ENCODE peak calls at places on chromosome 11, in six cellular contexts. One of them, this sample, is unnamed.

GRCh38 chr11:8229299-8230177 is 34.1 kb downstream of the LMO1 start:
- ATAC-seq in body of pancreas: peak
- ATAC-seq in lower lobe of right lung: no peak
- ATAC-seq in right cardiac atrium: no peak
- ATAC-seq in pancreas: peak
- ATAC-seq in heart left ventricle: no peak
- ATAC-seq in this sample: no peak

GRCh38 chr11:94473177-94473799 is 20.4 kb downstream of the MRE11 start:
- ATAC-seq in body of pancreas: no peak
- ATAC-seq in lower lobe of right lung: no peak
- ATAC-seq in right cardiac atrium: no peak
- ATAC-seq in pancreas: no peak
- ATAC-seq in heart left ventricle: no peak
- ATAC-seq in this sample: no peak

GRCh38 chr11:12602421-12602820 is 71.8 kb upstream of the TEAD1 start:
- ATAC-seq in body of pancreas: no peak
- ATAC-seq in lower lobe of right lung: no peak
- ATAC-seq in right cardiac atrium: no peak
- ATAC-seq in pancreas: no peak
- ATAC-seq in heart left ventricle: no peak
- ATAC-seq in this sample: no peak

GRCh38 chr11:107387666-107388065 is 70.0 kb downstream of the CWF19L2 start:
- ATAC-seq in body of pancreas: no peak
- ATAC-seq in lower lobe of right lung: no peak
- ATAC-seq in right cardiac atrium: no peak
- ATAC-seq in pancreas: no peak
- ATAC-seq in heart left ventricle: no peak
- ATAC-seq in this sample: no peak

GRCh38 chr11:116613201-116613910 is 159.4 kb downstream of the BUD13 start:
- ATAC-seq in body of pancreas: no peak
- ATAC-seq in lower lobe of right lung: no peak
- ATAC-seq in right cardiac atrium: no peak
- ATAC-seq in pancreas: no peak
- ATAC-seq in heart left ventricle: no peak
- ATAC-seq in this sample: no peak

GRCh38 chr11:95413761-95414160 is 182.8 kb upstream of the SESN3 start:
- ATAC-seq in body of pancreas: no peak
- ATAC-seq in lower lobe of right lung: no peak
- ATAC-seq in right cardiac atrium: peak
- ATAC-seq in pancreas: no peak
- ATAC-seq in heart left ventricle: no peak
- ATAC-seq in this sample: no peak

GRCh38 chr11:37468344-37468743 is 870.3 kb upstream of the RAG2 start:
- ATAC-seq in body of pancreas: no peak
- ATAC-seq in lower lobe of right lung: no peak
- ATAC-seq in right cardiac atrium: no peak
- ATAC-seq in pancreas: no peak
- ATAC-seq in heart left ventricle: no peak
- ATAC-seq in this sample: no peak

GRCh38 chr11:9626778-9627394 is 37.0 kb upstream of the SWAP70 start:
- ATAC-seq in body of pancreas: no peak
- ATAC-seq in lower lobe of right lung: no peak
- ATAC-seq in right cardiac atrium: peak
- ATAC-seq in pancreas: no peak
- ATAC-seq in heart left ventricle: peak
- ATAC-seq in this sample: no peak

GRCh38 chr11:79184285-79184684 is 256.5 kb downstream of the TENM4 start:
- ATAC-seq in body of pancreas: no peak
- ATAC-seq in lower lobe of right lung: no peak
- ATAC-seq in right cardiac atrium: no peak
- ATAC-seq in pancreas: no peak
- ATAC-seq in heart left ventricle: no peak
- ATAC-seq in this sample: no peak

GRCh38 chr11:83922318-83922717 is 636.2 kb upstream of the CCDC90B start:
- ATAC-seq in body of pancreas: no peak
- ATAC-seq in lower lobe of right lung: no peak
- ATAC-seq in right cardiac atrium: no peak
- ATAC-seq in pancreas: no peak
- ATAC-seq in heart left ventricle: no peak
- ATAC-seq in this sample: no peak

GRCh38 chr11:57566035-57566504 is 1.4 kb downstream of the UBE2L6 start:
- ATAC-seq in body of pancreas: peak
- ATAC-seq in lower lobe of right lung: peak
- ATAC-seq in right cardiac atrium: peak
- ATAC-seq in pancreas: peak
- ATAC-seq in heart left ventricle: peak
- ATAC-seq in this sample: peak

GRCh38 chr11:95926714-95927113 is 2.8 kb upstream of the MTMR2 start:
- ATAC-seq in body of pancreas: no peak
- ATAC-seq in lower lobe of right lung: no peak
- ATAC-seq in right cardiac atrium: no peak
- ATAC-seq in pancreas: no peak
- ATAC-seq in heart left ventricle: no peak
- ATAC-seq in this sample: no peak

GRCh38 chr11:7592706-7593105 is 78.9 kb downstream of the PPFIBP2 start:
- ATAC-seq in body of pancreas: peak
- ATAC-seq in lower lobe of right lung: peak
- ATAC-seq in right cardiac atrium: peak
- ATAC-seq in pancreas: peak
- ATAC-seq in heart left ventricle: peak
- ATAC-seq in this sample: no peak

GRCh38 chr11:122668562-122669090 is 13.1 kb downstream of the UBASH3B start:
- ATAC-seq in body of pancreas: no peak
- ATAC-seq in lower lobe of right lung: no peak
- ATAC-seq in right cardiac atrium: no peak
- ATAC-seq in pancreas: no peak
- ATAC-seq in heart left ventricle: no peak
- ATAC-seq in this sample: no peak

GRCh38 chr11:123421589-123421988 is 8.5 kb upstream of the GRAMD1B start:
- ATAC-seq in body of pancreas: no peak
- ATAC-seq in lower lobe of right lung: no peak
- ATAC-seq in right cardiac atrium: no peak
- ATAC-seq in pancreas: no peak
- ATAC-seq in heart left ventricle: no peak
- ATAC-seq in this sample: no peak

GRCh38 chr11:67615455-67616430 is 9.0 kb downstream of the NDUFV1 start:
- ATAC-seq in body of pancreas: peak
- ATAC-seq in lower lobe of right lung: peak
- ATAC-seq in right cardiac atrium: peak
- ATAC-seq in pancreas: peak
- ATAC-seq in heart left ventricle: peak
- ATAC-seq in this sample: no peak

GRCh38 chr11:67613313-67613959 is 6.7 kb downstream of the NDUFV1 start:
- ATAC-seq in body of pancreas: peak
- ATAC-seq in lower lobe of right lung: peak
- ATAC-seq in right cardiac atrium: peak
- ATAC-seq in pancreas: peak
- ATAC-seq in heart left ventricle: no peak
- ATAC-seq in this sample: no peak

GRCh38 chr11:67614730-67615454 is 8.2 kb downstream of the NDUFV1 start:
- ATAC-seq in body of pancreas: no peak
- ATAC-seq in lower lobe of right lung: no peak
- ATAC-seq in right cardiac atrium: peak
- ATAC-seq in pancreas: no peak
- ATAC-seq in heart left ventricle: no peak
- ATAC-seq in this sample: no peak

GRCh38 chr11:67612751-67613150 is 6.0 kb downstream of the NDUFV1 start:
- ATAC-seq in body of pancreas: no peak
- ATAC-seq in lower lobe of right lung: no peak
- ATAC-seq in right cardiac atrium: no peak
- ATAC-seq in pancreas: no peak
- ATAC-seq in heart left ventricle: no peak
- ATAC-seq in this sample: no peak

DNA sequence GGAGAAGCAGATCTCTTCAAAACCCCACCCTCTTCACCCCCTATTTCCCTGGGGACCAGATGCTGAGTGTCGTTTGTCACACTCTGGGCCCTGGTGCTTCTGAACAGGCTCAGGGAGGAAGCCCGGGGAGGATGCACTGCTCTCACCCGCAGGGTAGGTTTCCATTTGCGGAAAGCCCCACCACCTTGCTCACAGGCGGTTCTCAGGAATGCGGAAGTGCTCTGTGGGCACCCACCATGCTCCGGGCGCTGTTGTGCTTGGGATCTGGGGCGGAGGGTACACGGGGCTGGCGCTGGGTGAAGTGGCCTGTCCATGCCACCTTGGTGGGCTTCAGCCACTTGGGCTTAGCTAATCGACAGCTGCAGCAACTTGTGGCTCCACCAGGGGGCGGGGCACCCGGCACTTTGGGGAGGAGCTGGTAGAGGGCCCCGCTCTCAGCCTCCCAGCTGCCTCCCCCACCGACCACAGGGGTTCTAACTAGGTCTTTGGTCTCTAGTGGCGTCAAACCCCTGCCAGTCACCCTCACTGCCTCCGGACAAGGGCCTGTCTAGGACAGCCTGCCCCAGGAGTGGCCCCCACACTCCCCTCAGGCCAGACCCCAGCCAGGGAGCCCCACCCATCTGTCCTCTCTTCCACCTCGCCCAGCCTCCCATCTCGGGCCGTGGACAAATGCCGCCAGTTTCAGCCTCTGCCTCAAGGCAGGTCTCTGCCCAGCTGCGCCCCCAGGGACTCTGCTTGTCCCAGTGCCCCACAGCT is 7.4 kb downstream of the NDUFV1 start:
- ATAC-seq in body of pancreas: peak
- ATAC-seq in lower lobe of right lung: peak
- ATAC-seq in right cardiac atrium: peak
- ATAC-seq in pancreas: peak
- ATAC-seq in heart left ventricle: peak
- ATAC-seq in this sample: peak
- H3K27ac ChIP-seq in body of pancreas: peak
- H3K27ac ChIP-seq in lower lobe of right lung: peak
- H3K27ac ChIP-seq in right cardiac atrium: peak
- H3K27ac ChIP-seq in pancreas: peak
- H3K27ac ChIP-seq in heart left ventricle: peak
- H3K27ac ChIP-seq in this sample: no peak

DNA sequence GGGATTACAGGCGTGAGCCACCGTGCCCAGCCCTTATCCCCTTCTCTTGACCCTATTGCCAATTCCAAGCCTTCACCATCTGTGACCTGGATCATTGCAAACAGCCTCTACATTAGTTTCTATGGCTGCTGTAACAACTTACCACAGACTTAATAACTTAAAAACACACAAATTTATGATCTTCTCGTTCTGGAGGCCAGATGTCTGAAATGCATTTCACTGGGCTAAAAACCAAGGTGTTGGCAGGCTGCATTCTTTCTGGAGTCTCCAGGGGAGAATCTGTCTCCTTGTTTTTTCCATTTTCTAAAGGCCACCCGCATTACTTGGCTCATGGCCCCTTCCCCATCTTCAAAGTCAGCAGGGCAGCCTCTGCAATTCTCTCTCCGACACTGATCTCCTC is 11.5 kb downstream of the SCGB1A1 start:
- ATAC-seq in body of pancreas: no peak
- ATAC-seq in lower lobe of right lung: no peak
- ATAC-seq in right cardiac atrium: no peak
- ATAC-seq in pancreas: no peak
- ATAC-seq in heart left ventricle: no peak
- ATAC-seq in this sample: no peak
- H3K4me3 ChIP-seq in body of pancreas: no peak
- H3K4me3 ChIP-seq in lower lobe of right lung: no peak
- H3K4me3 ChIP-seq in right cardiac atrium: no peak
- H3K4me3 ChIP-seq in pancreas: no peak
- H3K4me3 ChIP-seq in heart left ventricle: no peak
- H3K4me3 ChIP-seq in this sample: no peak

DNA sequence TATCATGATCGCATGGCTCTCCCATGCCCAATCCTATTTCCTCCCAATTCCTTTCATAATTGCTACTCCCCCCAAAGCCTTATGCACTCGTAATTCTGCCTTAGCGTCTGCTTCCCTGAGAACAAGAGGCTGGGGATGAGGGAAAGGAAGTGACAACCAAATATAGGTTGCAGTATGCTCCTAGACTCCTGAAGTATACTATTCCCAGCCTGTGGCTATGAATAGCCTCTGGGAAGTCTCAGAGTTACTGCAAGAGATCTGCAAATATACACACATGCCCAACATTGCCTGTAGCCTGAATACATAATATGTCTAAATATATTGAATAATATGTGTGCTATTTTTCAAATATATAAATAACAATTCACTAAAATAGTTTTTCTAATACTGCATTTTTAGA is 96.1 kb upstream of the CD44 start:
- ATAC-seq in body of pancreas: no peak
- ATAC-seq in lower lobe of right lung: no peak
- ATAC-seq in right cardiac atrium: no peak
- ATAC-seq in pancreas: no peak
- ATAC-seq in heart left ventricle: peak
- ATAC-seq in this sample: no peak
- H3K27ac ChIP-seq in body of pancreas: no peak
- H3K27ac ChIP-seq in lower lobe of right lung: no peak
- H3K27ac ChIP-seq in right cardiac atrium: no peak
- H3K27ac ChIP-seq in pancreas: no peak
- H3K27ac ChIP-seq in heart left ventricle: no peak
- H3K27ac ChIP-seq in this sample: no peak

DNA sequence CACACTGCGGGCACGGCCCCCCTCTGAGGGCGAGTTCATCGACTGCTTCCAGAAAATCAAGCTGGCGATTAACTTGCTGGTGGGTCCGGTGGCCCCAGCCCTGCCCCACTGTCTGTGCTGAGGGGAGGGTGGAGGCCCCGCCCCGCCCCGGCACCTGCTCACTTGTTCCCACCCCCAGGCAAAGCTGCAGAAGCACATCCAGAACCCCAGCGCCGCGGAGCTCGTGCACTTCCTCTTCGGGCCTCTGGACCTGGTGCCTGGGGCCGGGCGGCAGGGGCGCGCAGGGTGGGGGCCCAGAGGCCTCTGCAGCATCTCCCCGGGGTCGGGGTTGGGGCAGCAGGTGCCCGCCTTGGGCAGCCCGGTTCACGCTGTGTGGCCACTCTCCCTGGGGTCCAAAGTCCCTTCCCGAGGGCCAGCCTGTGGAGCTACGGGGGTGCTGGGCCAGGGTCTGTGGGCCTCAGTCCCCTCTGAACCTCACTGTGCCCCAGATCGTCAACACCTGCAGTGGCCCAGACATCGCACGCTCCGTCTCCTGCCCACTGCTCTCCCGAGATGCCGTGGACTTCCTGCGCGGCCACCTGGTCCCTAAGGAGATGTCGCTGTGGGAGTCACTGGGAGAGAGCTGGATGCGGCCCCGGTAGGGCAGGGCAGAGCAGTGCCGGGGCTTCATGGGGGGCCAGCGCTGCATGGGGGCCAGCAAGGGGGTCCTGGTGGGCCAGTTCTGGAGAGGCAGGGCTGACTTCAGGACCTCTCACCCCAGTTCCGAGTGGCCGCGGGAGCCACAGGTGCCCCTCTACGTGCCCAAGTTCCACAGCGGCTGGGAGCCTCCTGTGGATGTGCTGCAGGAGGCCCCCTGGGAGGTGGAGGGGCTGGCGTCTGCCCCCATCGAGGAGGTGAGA is 16.1 kb downstream of the EPS8L2 start:
- ATAC-seq in body of pancreas: no peak
- ATAC-seq in lower lobe of right lung: peak
- ATAC-seq in right cardiac atrium: no peak
- ATAC-seq in pancreas: no peak
- ATAC-seq in heart left ventricle: no peak
- ATAC-seq in this sample: no peak
- H3K4me3 ChIP-seq in body of pancreas: no peak
- H3K4me3 ChIP-seq in lower lobe of right lung: no peak
- H3K4me3 ChIP-seq in right cardiac atrium: no peak
- H3K4me3 ChIP-seq in pancreas: no peak
- H3K4me3 ChIP-seq in heart left ventricle: no peak
- H3K4me3 ChIP-seq in this sample: no peak

GRCh38 chr11:75850787-75851186 is 35.8 kb downstream of the UVRAG start:
- ATAC-seq in body of pancreas: no peak
- ATAC-seq in lower lobe of right lung: peak
- ATAC-seq in right cardiac atrium: no peak
- ATAC-seq in pancreas: peak
- ATAC-seq in heart left ventricle: peak
- ATAC-seq in this sample: no peak
- H3K27ac ChIP-seq in body of pancreas: no peak
- H3K27ac ChIP-seq in lower lobe of right lung: peak
- H3K27ac ChIP-seq in right cardiac atrium: peak
- H3K27ac ChIP-seq in pancreas: no peak
- H3K27ac ChIP-seq in heart left ventricle: peak
- H3K27ac ChIP-seq in this sample: peak

GRCh38 chr11:62613275-62613864 is 313 bp downstream of the ROM1 start:
- ATAC-seq in body of pancreas: no peak
- ATAC-seq in lower lobe of right lung: no peak
- ATAC-seq in right cardiac atrium: peak
- ATAC-seq in pancreas: no peak
- ATAC-seq in heart left ventricle: peak
- ATAC-seq in this sample: no peak
- H3K4me3 ChIP-seq in body of pancreas: no peak
- H3K4me3 ChIP-seq in lower lobe of right lung: peak
- H3K4me3 ChIP-seq in right cardiac atrium: no peak
- H3K4me3 ChIP-seq in pancreas: no peak
- H3K4me3 ChIP-seq in heart left ventricle: no peak
- H3K4me3 ChIP-seq in this sample: peak

This sample was measured in gastroesophageal sphincter.